ENCODE peak calls at places on chromosomes 13 and 19, in seven cellular contexts. I, W, C, T, Y, D and K are unnamed samples.

GRCh38 chr19:12779162-12779993 is 4.0 kb upstream of the HOOK2 start:
- DNase-seq in I (peak; percentile 73), W (peak; percentile 58), C (peak; percentile 45), T (peak; percentile 77), Y (no peak), D (peak; percentile 65), K (peak; percentile 88)

GRCh38 chr13:35512271-35512920 is 35.9 kb upstream of the MAB21L1 start:
- DNase-seq in I (no peak), W (no peak), C (no peak), T (peak; percentile 99), Y (no peak), D (no peak), K (peak; percentile 98)

GRCh38 chr19:14479985-14480694 is 5.0 kb upstream of the PTGER1 start:
- DNase-seq in I (peak; percentile 48), W (peak; percentile 64), C (peak; percentile 82), T (no peak), Y (no peak), D (no peak), K (no peak)

GRCh38 chr19:2084993-2085720 is 11.0 kb downstream of the MOB3A start:
- DNase-seq in I (peak; percentile 64), W (no peak), C (no peak), T (peak; percentile 27), Y (no peak), D (no peak), K (peak; percentile 79)

GRCh38 chr13:30850204-30850866 is 55.7 kb upstream of the MEDAG start:
- DNase-seq in I (no peak), W (no peak), C (no peak), T (no peak), Y (no peak), D (no peak), K (peak; percentile 73)

GRCh38 chr19:19541572-19541971 is 3.5 kb downstream of the CILP2 start:
- DNase-seq in I (no peak), W (no peak), C (no peak), T (no peak), Y (no peak), D (peak; percentile 13), K (no peak)

GRCh38 chr13:84208251-84208650 is 326.0 kb upstream of the SLITRK1 start:
- DNase-seq in I (no peak), W (no peak), C (no peak), T (peak; percentile 3), Y (no peak), D (no peak), K (no peak)

GRCh38 chr13:22505489-22505888 is 675.3 kb upstream of the SGCG start:
- DNase-seq in I (no peak), W (no peak), C (no peak), T (peak; percentile 16), Y (no peak), D (no peak), K (peak; percentile 1)

DNA sequence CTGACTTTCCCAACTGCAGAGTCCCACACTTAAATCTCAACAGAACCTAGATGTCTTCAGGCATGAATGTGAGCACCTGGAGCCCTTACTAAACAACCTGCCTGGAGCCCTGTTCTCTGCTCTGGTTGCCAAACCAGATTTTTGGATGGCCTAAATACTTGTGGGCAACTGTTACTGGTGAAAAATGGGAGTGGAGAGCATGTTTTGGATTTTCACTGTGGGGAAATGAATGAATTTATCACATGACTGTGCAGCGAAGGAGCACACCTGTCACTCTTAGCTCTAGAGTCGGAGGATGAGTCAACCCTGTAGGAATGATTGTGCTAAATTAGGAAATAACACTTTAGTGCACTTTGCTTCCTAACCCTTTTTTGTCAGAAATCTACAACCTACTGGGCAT is 30.3 kb downstream of the SHISA2 start:
- DNase-seq in I (no peak), W (no peak), C (no peak), T (peak; percentile 48), Y (no peak), D (no peak), K (no peak)
- H3K9me3 ChIP-seq in I (no peaks in the 10 kb centered on the region), W (no peaks in the 10 kb centered on the region), C (no peaks in the 10 kb centered on the region), T (no peaks in the 10 kb centered on the region), Y (no peaks in the 10 kb centered on the region), D (no peaks in the 10 kb centered on the region), K (no peaks in the 10 kb centered on the region)

GRCh38 chr19:53246498-53246897 is 8.2 kb downstream of the ZNF677 start:
- DNase-seq in I (no peak), W (no peak), C (no peak), T (no peak), Y (no peak), D (no peak), K (no peak)
- H3K9me3 ChIP-seq in I (peaks cover 97% of the 10 kb centered on the region), W (peaks cover 1% of the 10 kb centered on the region), C (peaks cover 40% of the 10 kb centered on the region), T (peaks cover 17% of the 10 kb centered on the region), Y (peaks cover 85% of the 10 kb centered on the region), D (peaks cover 3% of the 10 kb centered on the region), K (peaks cover 16% of the 10 kb centered on the region)

GRCh38 chr19:20640545-20640944 is 20.8 kb downstream of the ZNF626 start:
- DNase-seq in I (no peak), W (no peak), C (no peak), T (no peak), Y (no peak), D (no peak), K (no peak)

DNA sequence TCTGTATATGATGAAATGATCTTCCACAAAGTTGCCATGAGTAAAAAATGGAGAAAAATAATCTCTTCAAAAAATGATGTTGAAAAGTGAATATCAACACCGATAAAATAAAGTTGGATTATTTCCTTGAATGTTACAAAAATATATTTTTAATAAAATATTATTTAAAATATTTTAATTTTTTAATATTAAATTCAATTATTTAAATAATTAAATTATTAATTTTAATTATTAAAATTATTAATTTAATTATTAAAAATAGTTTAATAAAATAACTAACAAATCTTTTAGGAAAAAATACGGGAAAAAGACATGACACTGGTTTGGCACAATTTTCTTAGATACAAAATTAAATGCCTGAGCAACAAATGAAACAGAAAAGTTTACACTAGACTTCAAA is 21.3 kb downstream of the ZNF626 start:
- DNase-seq in I (no peak), W (no peak), C (no peak), T (no peak), Y (no peak), D (no peak), K (no peak)
- H3K9me3 ChIP-seq in I (peaks cover 82% of the 10 kb centered on the region), W (peaks cover 2% of the 10 kb centered on the region), C (peaks cover 43% of the 10 kb centered on the region), T (peaks cover 27% of the 10 kb centered on the region), Y (peaks cover 67% of the 10 kb centered on the region), D (no peaks in the 10 kb centered on the region), K (peaks cover 8% of the 10 kb centered on the region)

GRCh38 chr19:8821748-8822241 is 10.3 kb downstream of the ZNF558 start:
- DNase-seq in I (no peak), W (no peak), C (no peak), T (peak; percentile 63), Y (no peak), D (no peak), K (no peak)
- H3K9me3 ChIP-seq in I (peaks cover 45% of the 10 kb centered on the region), W (no peaks in the 10 kb centered on the region), C (peaks cover 11% of the 10 kb centered on the region), T (peaks cover 7% of the 10 kb centered on the region), Y (peaks cover 34% of the 10 kb centered on the region), D (no peaks in the 10 kb centered on the region), K (peaks cover 2% of the 10 kb centered on the region)

GRCh38 chr19:41499899-41500298 is 56.9 kb downstream of the ERICH4 start:
- DNase-seq in I (no peak), W (no peak), C (no peak), T (no peak), Y (no peak), D (no peak), K (no peak)

GRCh38 chr19:41500443-41500842 is 57.5 kb downstream of the ERICH4 start:
- DNase-seq in I (no peak), W (no peak), C (no peak), T (no peak), Y (no peak), D (no peak), K (no peak)

GRCh38 chr19:41505105-41505504 is 62.1 kb downstream of the ERICH4 start:
- DNase-seq in I (no peak), W (no peak), C (no peak), T (no peak), Y (no peak), D (no peak), K (no peak)

GRCh38 chr19:41501854-41502253 is 58.9 kb downstream of the ERICH4 start:
- DNase-seq in I (no peak), W (no peak), C (no peak), T (no peak), Y (no peak), D (no peak), K (no peak)
- H3K9me3 ChIP-seq in I (peaks cover 6% of the 10 kb centered on the region), W (no peaks in the 10 kb centered on the region), C (no peaks in the 10 kb centered on the region), T (no peaks in the 10 kb centered on the region), Y (no peaks in the 10 kb centered on the region), D (no peaks in the 10 kb centered on the region), K (no peaks in the 10 kb centered on the region)